ENCODE peak calls at places on chromosomes 5 and 9, in ten cellular contexts. One of them, this sample, is unnamed.
A peak's percentile ranks its signal among the peaks of the same experiment; 100 is the strongest.

GRCh38 chr9:5447337-5447736 is 3.0 kb upstream of the CD274 start:
- DNase-seq in hypothalamus: no peak
- DNase-seq in effector memory CD8-positive, alpha-beta T cell: no peak
- DNase-seq in left ventricle myocardium superior: no peak
- DNase-seq in substantia nigra: no peak
- DNase-seq in T-helper 9 cell: no peak
- DNase-seq in neural progenitor cell: no peak
- DNase-seq in activated T-cell treated with anti-CD3 and anti-CD28 coated beads, Interleukin-2, amount 50 U/mL, for 1 hour: no peak
- DNase-seq in activated CD8-positive, alpha-beta T cell treated with anti-CD3 and anti-CD28 coated beads for 36 hours: peak; percentile 30
- DNase-seq in stimulated activated naive B cell treated with anti-CD40 and anti-IgM and Interleukin-4, amounts not matched to agents 10 μg/mL and 1 μg/mL and 100 μg/mL, for 72 hours: no peak
- DNase-seq in this sample: no peak

GRCh38 chr5:133807348-133807747 is 161.1 kb downstream of the C5orf15 start:
- DNase-seq in hypothalamus: no peak
- DNase-seq in effector memory CD8-positive, alpha-beta T cell: no peak
- DNase-seq in left ventricle myocardium superior: no peak
- DNase-seq in substantia nigra: no peak
- DNase-seq in T-helper 9 cell: no peak
- DNase-seq in neural progenitor cell: no peak
- DNase-seq in activated T-cell treated with anti-CD3 and anti-CD28 coated beads, Interleukin-2, amount 50 U/mL, for 1 hour: no peak
- DNase-seq in activated CD8-positive, alpha-beta T cell treated with anti-CD3 and anti-CD28 coated beads for 36 hours: no peak
- DNase-seq in stimulated activated naive B cell treated with anti-CD40 and anti-IgM and Interleukin-4, amounts not matched to agents 10 μg/mL and 1 μg/mL and 100 μg/mL, for 72 hours: no peak
- DNase-seq in this sample: no peak

GRCh38 chr5:154478224-154478565 is at the start of gene HAND1:
- DNase-seq in hypothalamus: no peak
- DNase-seq in effector memory CD8-positive, alpha-beta T cell: no peak
- DNase-seq in left ventricle myocardium superior: peak; percentile 88
- DNase-seq in substantia nigra: no peak
- DNase-seq in T-helper 9 cell: no peak
- DNase-seq in neural progenitor cell: peak; percentile 92
- DNase-seq in activated T-cell treated with anti-CD3 and anti-CD28 coated beads, Interleukin-2, amount 50 U/mL, for 1 hour: no peak
- DNase-seq in activated CD8-positive, alpha-beta T cell treated with anti-CD3 and anti-CD28 coated beads for 36 hours: no peak
- DNase-seq in stimulated activated naive B cell treated with anti-CD40 and anti-IgM and Interleukin-4, amounts not matched to agents 10 μg/mL and 1 μg/mL and 100 μg/mL, for 72 hours: no peak
- DNase-seq in this sample: no peak

GRCh38 chr5:73032635-73033034 is 76.8 kb downstream of the FCHO2 start:
- DNase-seq in hypothalamus: no peak
- DNase-seq in effector memory CD8-positive, alpha-beta T cell: no peak
- DNase-seq in left ventricle myocardium superior: no peak
- DNase-seq in substantia nigra: no peak
- DNase-seq in T-helper 9 cell: no peak
- DNase-seq in neural progenitor cell: no peak
- DNase-seq in activated T-cell treated with anti-CD3 and anti-CD28 coated beads, Interleukin-2, amount 50 U/mL, for 1 hour: no peak
- DNase-seq in activated CD8-positive, alpha-beta T cell treated with anti-CD3 and anti-CD28 coated beads for 36 hours: no peak
- DNase-seq in stimulated activated naive B cell treated with anti-CD40 and anti-IgM and Interleukin-4, amounts not matched to agents 10 μg/mL and 1 μg/mL and 100 μg/mL, for 72 hours: no peak
- DNase-seq in this sample: no peak

GRCh38 chr9:16654727-16655126 is 215.7 kb downstream of the BNC2 start:
- DNase-seq in hypothalamus: no peak
- DNase-seq in effector memory CD8-positive, alpha-beta T cell: no peak
- DNase-seq in left ventricle myocardium superior: no peak
- DNase-seq in substantia nigra: no peak
- DNase-seq in T-helper 9 cell: no peak
- DNase-seq in neural progenitor cell: no peak
- DNase-seq in activated T-cell treated with anti-CD3 and anti-CD28 coated beads, Interleukin-2, amount 50 U/mL, for 1 hour: no peak
- DNase-seq in activated CD8-positive, alpha-beta T cell treated with anti-CD3 and anti-CD28 coated beads for 36 hours: no peak
- DNase-seq in stimulated activated naive B cell treated with anti-CD40 and anti-IgM and Interleukin-4, amounts not matched to agents 10 μg/mL and 1 μg/mL and 100 μg/mL, for 72 hours: no peak
- DNase-seq in this sample: no peak

GRCh38 chr5:131324311-131324710 is 60.5 kb downstream of the CDC42SE2 start:
- DNase-seq in hypothalamus: no peak
- DNase-seq in effector memory CD8-positive, alpha-beta T cell: no peak
- DNase-seq in left ventricle myocardium superior: no peak
- DNase-seq in substantia nigra: peak; percentile 20
- DNase-seq in T-helper 9 cell: no peak
- DNase-seq in neural progenitor cell: peak; percentile 44
- DNase-seq in activated T-cell treated with anti-CD3 and anti-CD28 coated beads, Interleukin-2, amount 50 U/mL, for 1 hour: no peak
- DNase-seq in activated CD8-positive, alpha-beta T cell treated with anti-CD3 and anti-CD28 coated beads for 36 hours: no peak
- DNase-seq in stimulated activated naive B cell treated with anti-CD40 and anti-IgM and Interleukin-4, amounts not matched to agents 10 μg/mL and 1 μg/mL and 100 μg/mL, for 72 hours: no peak
- DNase-seq in this sample: no peak

GRCh38 chr9:94919376-94920098 is 193.0 kb downstream of the AOPEP start:
- DNase-seq in hypothalamus: no peak
- DNase-seq in effector memory CD8-positive, alpha-beta T cell: no peak
- DNase-seq in left ventricle myocardium superior: peak; percentile 54
- DNase-seq in substantia nigra: no peak
- DNase-seq in T-helper 9 cell: no peak
- DNase-seq in neural progenitor cell: no peak
- DNase-seq in activated T-cell treated with anti-CD3 and anti-CD28 coated beads, Interleukin-2, amount 50 U/mL, for 1 hour: no peak
- DNase-seq in activated CD8-positive, alpha-beta T cell treated with anti-CD3 and anti-CD28 coated beads for 36 hours: no peak
- DNase-seq in stimulated activated naive B cell treated with anti-CD40 and anti-IgM and Interleukin-4, amounts not matched to agents 10 μg/mL and 1 μg/mL and 100 μg/mL, for 72 hours: no peak
- DNase-seq in this sample: no peak

GRCh38 chr5:52864884-52865283 is 77.2 kb downstream of the ITGA1 start:
- DNase-seq in hypothalamus: no peak
- DNase-seq in effector memory CD8-positive, alpha-beta T cell: no peak
- DNase-seq in left ventricle myocardium superior: no peak
- DNase-seq in substantia nigra: no peak
- DNase-seq in T-helper 9 cell: no peak
- DNase-seq in neural progenitor cell: no peak
- DNase-seq in activated T-cell treated with anti-CD3 and anti-CD28 coated beads, Interleukin-2, amount 50 U/mL, for 1 hour: no peak
- DNase-seq in activated CD8-positive, alpha-beta T cell treated with anti-CD3 and anti-CD28 coated beads for 36 hours: no peak
- DNase-seq in stimulated activated naive B cell treated with anti-CD40 and anti-IgM and Interleukin-4, amounts not matched to agents 10 μg/mL and 1 μg/mL and 100 μg/mL, for 72 hours: no peak
- DNase-seq in this sample: no peak

GRCh38 chr5:151637676-151638075 is 46.5 kb upstream of the FAT2 start:
- DNase-seq in hypothalamus: no peak
- DNase-seq in effector memory CD8-positive, alpha-beta T cell: no peak
- DNase-seq in left ventricle myocardium superior: no peak
- DNase-seq in substantia nigra: no peak
- DNase-seq in T-helper 9 cell: no peak
- DNase-seq in neural progenitor cell: no peak
- DNase-seq in activated T-cell treated with anti-CD3 and anti-CD28 coated beads, Interleukin-2, amount 50 U/mL, for 1 hour: no peak
- DNase-seq in activated CD8-positive, alpha-beta T cell treated with anti-CD3 and anti-CD28 coated beads for 36 hours: no peak
- DNase-seq in stimulated activated naive B cell treated with anti-CD40 and anti-IgM and Interleukin-4, amounts not matched to agents 10 μg/mL and 1 μg/mL and 100 μg/mL, for 72 hours: no peak
- DNase-seq in this sample: peak; percentile 7